ENCODE peak calls at places on chromosomes 4 and X, in eight cellular contexts. T, K, F, S, C, R, J and P are unnamed samples.

GRCh38 chr4:108492816-108493595 is 127.4 kb upstream of the RPL34 start:
- DNase-seq in S (no peak), K (peak), T (peak), C (no peak), J (peak), R (no peak), F (no peak), P (no peak)

GRCh38 chr4:123986268-123986798 is 589.7 kb downstream of the SPRY1 start:
- DNase-seq in R (peak), S (no peak), C (peak), K (no peak), T (no peak), F (no peak), J (no peak), P (peak)

GRCh38 chr4:100721490-100721889 is 203.7 kb upstream of the EMCN start:
- DNase-seq in C (no peak), J (no peak), F (no peak), S (no peak), K (no peak), T (no peak), R (no peak), P (no peak)

GRCh38 chr4:134740290-134740689 is 538.7 kb upstream of the PABPC4L start:
- DNase-seq in C (no peak), J (no peak), S (no peak), T (no peak), K (no peak), R (no peak), F (no peak), P (no peak)

GRCh38 chrX:56281789-56282188 is 49.6 kb downstream of the KLF8 start:
- DNase-seq in K (peak), J (peak), F (no peak), C (no peak), T (no peak), R (peak), S (no peak), P (peak)

GRCh38 chrX:136954930-136955329 is 74.4 kb upstream of the RBMX start:
- DNase-seq in K (peak), T (no peak), R (peak), F (no peak), S (no peak), C (no peak), J (no peak), P (peak)

GRCh38 chr4:836003-836511 is 10.1 kb upstream of the CPLX1 start:
- DNase-seq in T (no peak), S (no peak), K (no peak), J (no peak), C (no peak), F (no peak), R (no peak), P (no peak)

GRCh38 chr4:106312997-106313522 is 2.9 kb downstream of the TBCK start:
- DNase-seq in R (no peak), K (no peak), T (no peak), J (no peak), S (no peak), C (no peak), F (no peak), P (peak)

GRCh38 chr4:1047106-1047975 is 35.9 kb downstream of the FGFRL1 start:
- DNase-seq in R (no peak), S (peak), J (no peak), T (no peak), F (no peak), K (no peak), C (peak), P (no peak)

GRCh38 chrX:41137589-41137988 is 52.3 kb downstream of the USP9X start:
- DNase-seq in R (peak), K (no peak), S (no peak), J (no peak), C (no peak), F (no peak), T (no peak), P (no peak)